ENCODE peak calls at places on chromosomes 6 and 20, in nine cellular contexts. M, H, J, Q, I, L, N, Z and E are unnamed samples.

GRCh38 chr6:43724914-43725642 is 37.5 kb upstream of the MRPS18A start:
- DNase-seq in M (peak), H (peak), J (peak), Q (peak), I (peak), L (peak), N (no peak), Z (peak), E (peak)

GRCh38 chr6:157638779-157639178 is 184.3 kb upstream of the SNX9 start:
- DNase-seq in M (no peak), H (peak), J (no peak), Q (no peak), I (no peak), L (peak), N (no peak), Z (no peak), E (no peak)

GRCh38 chr6:7991992-7992815 is 72.0 kb downstream of the BLOC1S5 start:
- DNase-seq in M (no peak), H (peak), J (peak), Q (peak), I (no peak), L (no peak), N (no peak), Z (peak), E (no peak)

GRCh38 chr20:433300-433975 is 25.3 kb downstream of the RBCK1 start:
- DNase-seq in M (no peak), H (no peak), J (no peak), Q (no peak), I (no peak), L (no peak), N (no peak), Z (peak), E (peak)

GRCh38 chr6:129696028-129696418 is 14.0 kb downstream of the ARHGAP18 start:
- DNase-seq in M (no peak), H (no peak), J (no peak), Q (no peak), I (no peak), L (no peak), N (no peak), Z (no peak), E (no peak)

GRCh38 chr6:158285321-158285960 is 26.8 kb upstream of the TULP4 start:
- DNase-seq in M (no peak), H (no peak), J (no peak), Q (no peak), I (no peak), L (no peak), N (no peak), Z (no peak), E (no peak)

GRCh38 chr6:166514196-166514595 is 72.3 kb downstream of the RAMACL start:
- DNase-seq in M (no peak), H (no peak), J (no peak), Q (no peak), I (no peak), L (no peak), N (no peak), Z (no peak), E (peak)

GRCh38 chr6:166766769-166767168 is 139.7 kb upstream of the RPS6KA2 start:
- DNase-seq in M (peak), H (no peak), J (no peak), Q (no peak), I (no peak), L (no peak), N (no peak), Z (no peak), E (peak)

GRCh38 chr6:299050-299980 is 7.0 kb downstream of the DUSP22 start:
- DNase-seq in M (peak), H (no peak), J (no peak), Q (no peak), I (no peak), L (no peak), N (no peak), Z (no peak), E (no peak)

GRCh38 chr6:134238960-134239795 is 78.7 kb downstream of the SGK1 start:
- DNase-seq in M (no peak), H (no peak), J (no peak), Q (no peak), I (no peak), L (no peak), N (no peak), Z (no peak), E (no peak)

GRCh38 chr6:11500008-11500407 is 37.5 kb upstream of the TMEM170B start:
- DNase-seq in M (no peak), H (no peak), J (no peak), Q (peak), I (no peak), L (no peak), N (no peak), Z (no peak), E (no peak)

GRCh38 chr6:116682334-116682712 is 1.3 kb downstream of the KPNA5 start:
- DNase-seq in M (no peak), H (no peak), J (peak), Q (no peak), I (no peak), L (peak), N (no peak), Z (peak), E (no peak)

GRCh38 chr20:37294262-37294981 is 5.0 kb downstream of the MANBAL start:
- DNase-seq in M (no peak), H (no peak), J (peak), Q (no peak), I (no peak), L (no peak), N (no peak), Z (no peak), E (no peak)

GRCh38 chr6:74356385-74356784 is 660.4 kb downstream of the CD109 start:
- DNase-seq in M (no peak), H (no peak), J (no peak), Q (no peak), I (no peak), L (no peak), N (no peak), Z (no peak), E (no peak)

GRCh38 chr6:19209202-19209601 is 628.0 kb upstream of the ID4 start:
- DNase-seq in M (no peak), H (no peak), J (no peak), Q (no peak), I (no peak), L (no peak), N (no peak), Z (no peak), E (no peak)

GRCh38 chr20:31821427-31821826 is 2.3 kb downstream of the MYLK2 start:
- DNase-seq in M (no peak), H (no peak), J (no peak), Q (no peak), I (no peak), L (no peak), N (no peak), Z (no peak), E (no peak)

GRCh38 chr6:157978021-157978783 is 3.5 kb upstream of the SYNJ2 start:
- DNase-seq in M (peak), H (no peak), J (no peak), Q (no peak), I (no peak), L (no peak), N (no peak), Z (no peak), E (peak)

GRCh38 chr20:53942121-53942816 is 128.1 kb downstream of the BCAS1 start:
- DNase-seq in M (no peak), H (no peak), J (no peak), Q (no peak), I (no peak), L (no peak), N (no peak), Z (peak), E (no peak)

GRCh38 chr6:111260570-111261298 is 173.4 kb downstream of the SLC16A10 start:
- DNase-seq in M (no peak), H (no peak), J (no peak), Q (no peak), I (no peak), L (no peak), N (no peak), Z (no peak), E (no peak)